ENCODE peak calls at places on chromosomes 16 and 17, in seven cellular contexts. Y is AG04450; U is esophagus squamous epithelium; E is CD8-positive, alpha-beta memory T cell; T is cardiac muscle cell; K is CD4-positive, CD25-positive, alpha-beta regulatory T cell; X is A673. G is an unnamed sample.

GRCh38 chr17:40174528-40174927 is 2.7 kb upstream of the RAPGEFL1 start:
- DNase-seq in Y (no peak), K (no peak), U (no peak), X (no peak), T (no peak), E (no peak), G (no peak)

GRCh38 chr17:71765437-71765836 is 355.4 kb upstream of the SOX9 start:
- DNase-seq in Y (no peak), U (no peak), K (no peak), X (peak; percentile 12), E (no peak), T (no peak), G (no peak)

GRCh38 chr17:76121932-76122383 is 18.4 kb upstream of the EXOC7 start:
- DNase-seq in Y (no peak), K (no peak), X (no peak), E (peak; percentile 26), T (no peak), U (no peak), G (peak; percentile 63)

GRCh38 chr17:70139449-70139993 is 29.8 kb upstream of the KCNJ2 start:
- DNase-seq in U (no peak), K (no peak), X (no peak), T (no peak), Y (no peak), E (no peak), G (no peak)

GRCh38 chr17:67138392-67138791 is 94.0 kb downstream of the CACNG1 start:
- DNase-seq in Y (no peak), T (no peak), X (no peak), K (no peak), E (no peak), U (no peak), G (no peak)

GRCh38 chr16:64585367-64585766 is 536.5 kb downstream of the CDH11 start:
- DNase-seq in U (no peak), K (no peak), T (peak; percentile 17), E (no peak), X (no peak), Y (no peak), G (no peak)

GRCh38 chr16:56297684-56298083 is 106.4 kb downstream of the GNAO1 start:
- DNase-seq in Y (no peak), T (no peak), E (no peak), X (no peak), K (no peak), U (no peak), G (no peak)

GRCh38 chr16:83456934-83457333 is 350.8 kb upstream of the HSBP1 start:
- DNase-seq in E (no peak), K (no peak), U (no peak), Y (no peak), T (no peak), X (no peak), G (no peak)

GRCh38 chr17:787641-788221 is 5.6 kb downstream of the MRM3 start:
- DNase-seq in K (no peak), X (no peak), T (no peak), E (no peak), U (no peak), Y (no peak), G (no peak)

GRCh38 chr16:70659546-70659945 is 13.2 kb downstream of the IL34 start:
- DNase-seq in E (no peak), Y (no peak), U (no peak), K (no peak), X (no peak), T (no peak), G (no peak)

GRCh38 chr16:81632392-81633146 is 146.5 kb upstream of the PLCG2 start:
- DNase-seq in E (peak; percentile 80), U (no peak), Y (no peak), K (peak; percentile 82), T (no peak), X (no peak), G (peak; percentile 93)

GRCh38 chr16:72850863-72851262 is 197.1 kb downstream of the ZFHX3 start:
- DNase-seq in K (no peak), T (no peak), X (no peak), Y (no peak), U (no peak), E (no peak), G (no peak)

GRCh38 chr17:29412780-29413565 is 22.8 kb downstream of the TAOK1 start:
- DNase-seq in E (no peak), U (no peak), X (peak; percentile 91), T (no peak), K (no peak), Y (peak; percentile 6), G (no peak)

DNA sequence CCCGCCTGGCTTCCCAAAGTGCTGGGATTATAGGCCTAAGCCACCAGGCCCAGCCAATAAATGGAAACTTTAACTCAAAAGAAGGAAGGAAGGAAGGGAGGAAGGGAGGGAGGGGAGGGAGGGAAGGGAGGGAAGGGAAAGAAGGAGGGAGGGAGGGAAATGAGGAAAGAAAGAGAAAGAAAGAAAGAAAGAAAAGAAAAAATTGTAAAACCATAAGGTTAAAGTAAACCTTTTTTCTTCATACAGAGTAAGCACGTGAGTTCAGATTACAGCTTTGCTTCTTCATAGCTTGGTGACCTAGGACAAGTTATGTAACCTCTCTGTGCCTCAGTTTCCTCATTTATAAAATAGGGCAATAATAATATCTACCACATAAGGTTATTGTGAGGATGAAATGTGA is 26.0 kb downstream of the LRRC37B start:
- DNase-seq in K (no peak), U (no peak), Y (no peak), X (no peak), E (no peak), T (no peak), G (no peak)
- H3K27ac ChIP-seq in K (no peak overlapping the region), U (no peak overlapping the region), Y (no peak overlapping the region), X (no peak overlapping the region), E (no peak overlapping the region), T (no peak overlapping the region), G (no peak overlapping the region)

DNA sequence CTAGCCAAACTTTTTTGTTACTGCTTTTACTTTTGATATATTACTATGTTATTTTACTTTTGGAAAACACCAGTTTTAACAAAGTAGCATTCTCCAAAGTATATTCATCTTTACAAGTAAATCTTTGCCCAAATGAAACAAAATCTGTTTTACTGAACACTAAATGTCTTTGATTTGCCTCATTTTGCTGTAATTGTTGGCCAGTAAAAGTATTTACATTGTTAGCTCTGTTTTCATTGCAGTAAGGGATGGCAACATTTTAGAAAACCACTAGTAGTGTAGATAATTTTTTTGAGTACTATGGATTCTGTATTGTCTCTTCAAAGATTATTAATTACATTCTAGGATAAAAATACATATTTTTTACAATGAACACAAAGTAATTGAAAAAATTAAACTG is 10.6 kb downstream of the SNTB2 start:
- DNase-seq in E (no peak), K (no peak), T (no peak), Y (no peak), U (no peak), X (no peak), G (no peak)
- H3K9me3 ChIP-seq in E (no peaks in the 10 kb centered on the region), K (no peaks in the 10 kb centered on the region), T (no peaks in the 10 kb centered on the region), Y (no peaks in the 10 kb centered on the region), U (no peaks in the 10 kb centered on the region), X (no peaks in the 10 kb centered on the region), G (no peaks in the 10 kb centered on the region)

GRCh38 chr17:8698142-8699050 is 46.2 kb downstream of the CCDC42 start:
- DNase-seq in E (no peak), Y (peak; percentile 69), U (no peak), T (no peak), K (no peak), X (peak; percentile 61), G (no peak)
- H3K27ac ChIP-seq in E (no peak overlapping the region), Y (peak overlapping the region; percentile 98), U (no peak overlapping the region), T (peak overlapping the region; percentile 72), K (no peak overlapping the region), X (no peak overlapping the region), G (no peak overlapping the region)

GRCh38 chr16:35255816-35256215 is 1796.4 kb downstream of the TP53TG3F start:
- DNase-seq in Y (no peak), E (no peak), K (no peak), T (no peak), U (no peak), X (no peak), G (no peak)
- H3K9me3 ChIP-seq in Y (peaks cover 32% of the 10 kb centered on the region), E (no peaks in the 10 kb centered on the region), K (peaks cover 13% of the 10 kb centered on the region), T (peaks cover 9% of the 10 kb centered on the region), U (no peaks in the 10 kb centered on the region), X (peaks cover 26% of the 10 kb centered on the region), G (no peaks in the 10 kb centered on the region)